ENCODE peak calls at places on chromosomes 6 and 20, in four cellular contexts. One of them, this sample, is unnamed.
A peak's percentile ranks its signal among the peaks of the same experiment; 100 is the strongest.

GRCh38 chr6:37624606-37625574 is 72.8 kb downstream of the MDGA1 start:
- DNase-seq in Caco-2: no peak
- DNase-seq in fibroblast of mammary gland: peak; percentile 17
- DNase-seq in heart left ventricle: peak; percentile 69
- DNase-seq in this sample: peak; percentile 86

GRCh38 chr6:144477841-144478240 is 192.7 kb downstream of the UTRN start:
- DNase-seq in Caco-2: no peak
- DNase-seq in fibroblast of mammary gland: no peak
- DNase-seq in heart left ventricle: no peak
- DNase-seq in this sample: no peak

GRCh38 chr6:11318835-11319813 is 86.7 kb upstream of the NEDD9 start:
- DNase-seq in heart left ventricle: no peak
- DNase-seq in Caco-2: no peak
- DNase-seq in fibroblast of mammary gland: peak; percentile 38
- DNase-seq in this sample: no peak

GRCh38 chr6:144659202-144659731 is 374.1 kb downstream of the UTRN start:
- DNase-seq in Caco-2: peak; percentile 39
- DNase-seq in heart left ventricle: no peak
- DNase-seq in fibroblast of mammary gland: peak; percentile 54
- DNase-seq in this sample: peak; percentile 48

GRCh38 chr6:144899161-144899560 is 614.0 kb downstream of the UTRN start:
- DNase-seq in heart left ventricle: no peak
- DNase-seq in Caco-2: no peak
- DNase-seq in fibroblast of mammary gland: peak; percentile 89
- DNase-seq in this sample: no peak

GRCh38 chr6:56802570-56802969 is 152.3 kb upstream of the BEND6 start:
- DNase-seq in Caco-2: no peak
- DNase-seq in heart left ventricle: no peak
- DNase-seq in fibroblast of mammary gland: peak; percentile 57
- DNase-seq in this sample: no peak

GRCh38 chr20:46264391-46265266 is 43.7 kb downstream of the CDH22 start:
- DNase-seq in Caco-2: no peak
- DNase-seq in fibroblast of mammary gland: no peak
- DNase-seq in heart left ventricle: no peak
- DNase-seq in this sample: no peak

GRCh38 chr20:41228858-41229257 is 88.7 kb downstream of the ZHX3 start:
- DNase-seq in Caco-2: no peak
- DNase-seq in heart left ventricle: no peak
- DNase-seq in fibroblast of mammary gland: peak; percentile 16
- DNase-seq in this sample: no peak

GRCh38 chr20:53829706-53830521 is 236.3 kb upstream of the ZNF217 start:
- DNase-seq in heart left ventricle: no peak
- DNase-seq in Caco-2: no peak
- DNase-seq in fibroblast of mammary gland: peak; percentile 75
- DNase-seq in this sample: no peak

GRCh38 chr6:10465633-10466499 is 51.0 kb upstream of the TFAP2A start:
- DNase-seq in heart left ventricle: no peak
- DNase-seq in fibroblast of mammary gland: peak; percentile 2
- DNase-seq in Caco-2: peak; percentile 65
- DNase-seq in this sample: no peak

GRCh38 chr6:25138024-25138696 is 141.0 kb upstream of the CARMIL1 start:
- DNase-seq in Caco-2: no peak
- DNase-seq in fibroblast of mammary gland: peak; percentile 92
- DNase-seq in heart left ventricle: peak; percentile 72
- DNase-seq in this sample: no peak

GRCh38 chr20:3766832-3767433 is 620 bp downstream of the ADISSP start:
- DNase-seq in Caco-2: no peak
- DNase-seq in heart left ventricle: no peak
- DNase-seq in fibroblast of mammary gland: no peak
- DNase-seq in this sample: no peak

This sample was measured in Peyer's patch.